ENCODE peak calls at places on chromosomes 13 and 19, in eight cellular contexts. One of them, this sample, is unnamed.

GRCh38 chr19:42276821-42277220 is 7.8 kb downstream of the CIC start:
- DNase-seq in activated T-helper 1 cell treated with Interleukin-2 at 50 U/mL for 16 hours: no peak
- DNase-seq in substantia nigra: no peak
- DNase-seq in stimulated activated CD4-positive, alpha-beta T cell treated with anti-CD3 and anti-CD28 coated beads, Interleukin-1b, Interleukin-23, amount 100 ng/mL, for 24 hours: no peak
- DNase-seq in uterus: no peak
- DNase-seq in omental fat pad: no peak
- DNase-seq in astrocyte: no peak
- DNase-seq in cardiac fibroblast: no peak
- DNase-seq in this sample: no peak

GRCh38 chr19:38657633-38658222 is 10.3 kb downstream of the ACTN4 start:
- DNase-seq in activated T-helper 1 cell treated with Interleukin-2 at 50 U/mL for 16 hours: no peak
- DNase-seq in stimulated activated CD4-positive, alpha-beta T cell treated with anti-CD3 and anti-CD28 coated beads, Interleukin-1b, Interleukin-23, amount 100 ng/mL, for 24 hours: no peak
- DNase-seq in cardiac fibroblast: peak; percentile 68
- DNase-seq in omental fat pad: no peak
- DNase-seq in substantia nigra: no peak
- DNase-seq in astrocyte: peak; percentile 95
- DNase-seq in uterus: no peak
- DNase-seq in this sample: no peak

GRCh38 chr19:58182577-58182988 is 278 bp upstream of the ZNF274 start:
- DNase-seq in astrocyte: no peak
- DNase-seq in stimulated activated CD4-positive, alpha-beta T cell treated with anti-CD3 and anti-CD28 coated beads, Interleukin-1b, Interleukin-23, amount 100 ng/mL, for 24 hours: peak; percentile 78
- DNase-seq in substantia nigra: no peak
- DNase-seq in omental fat pad: no peak
- DNase-seq in cardiac fibroblast: no peak
- DNase-seq in uterus: no peak
- DNase-seq in activated T-helper 1 cell treated with Interleukin-2 at 50 U/mL for 16 hours: peak; percentile 69
- DNase-seq in this sample: no peak

GRCh38 chr13:48843630-48844380 is 131.9 kb upstream of the FNDC3A start:
- DNase-seq in substantia nigra: no peak
- DNase-seq in uterus: no peak
- DNase-seq in omental fat pad: no peak
- DNase-seq in astrocyte: no peak
- DNase-seq in cardiac fibroblast: no peak
- DNase-seq in stimulated activated CD4-positive, alpha-beta T cell treated with anti-CD3 and anti-CD28 coated beads, Interleukin-1b, Interleukin-23, amount 100 ng/mL, for 24 hours: no peak
- DNase-seq in activated T-helper 1 cell treated with Interleukin-2 at 50 U/mL for 16 hours: no peak
- DNase-seq in this sample: no peak

GRCh38 chr19:6738726-6739389 is 622 bp upstream of the TRIP10 start:
- DNase-seq in stimulated activated CD4-positive, alpha-beta T cell treated with anti-CD3 and anti-CD28 coated beads, Interleukin-1b, Interleukin-23, amount 100 ng/mL, for 24 hours: peak; percentile 21
- DNase-seq in cardiac fibroblast: peak; percentile 44
- DNase-seq in activated T-helper 1 cell treated with Interleukin-2 at 50 U/mL for 16 hours: peak; percentile 10
- DNase-seq in uterus: peak; percentile 64
- DNase-seq in astrocyte: peak; percentile 10
- DNase-seq in omental fat pad: no peak
- DNase-seq in substantia nigra: no peak
- DNase-seq in this sample: peak; percentile 22

GRCh38 chr13:35826626-35827254 is 304.4 kb downstream of the DCLK1 start:
- DNase-seq in cardiac fibroblast: no peak
- DNase-seq in stimulated activated CD4-positive, alpha-beta T cell treated with anti-CD3 and anti-CD28 coated beads, Interleukin-1b, Interleukin-23, amount 100 ng/mL, for 24 hours: no peak
- DNase-seq in substantia nigra: no peak
- DNase-seq in activated T-helper 1 cell treated with Interleukin-2 at 50 U/mL for 16 hours: no peak
- DNase-seq in omental fat pad: no peak
- DNase-seq in uterus: no peak
- DNase-seq in astrocyte: no peak
- DNase-seq in this sample: no peak

GRCh38 chr13:43156916-43157315 is 133.5 kb downstream of the DNAJC15 start:
- DNase-seq in substantia nigra: no peak
- DNase-seq in cardiac fibroblast: peak; percentile 23
- DNase-seq in omental fat pad: no peak
- DNase-seq in stimulated activated CD4-positive, alpha-beta T cell treated with anti-CD3 and anti-CD28 coated beads, Interleukin-1b, Interleukin-23, amount 100 ng/mL, for 24 hours: no peak
- DNase-seq in activated T-helper 1 cell treated with Interleukin-2 at 50 U/mL for 16 hours: no peak
- DNase-seq in astrocyte: peak; percentile 85
- DNase-seq in uterus: no peak
- DNase-seq in this sample: no peak

GRCh38 chr13:83350569-83350968 is 531.7 kb downstream of the SLITRK1 start:
- DNase-seq in uterus: no peak
- DNase-seq in astrocyte: peak; percentile 34
- DNase-seq in substantia nigra: no peak
- DNase-seq in cardiac fibroblast: peak; percentile 5
- DNase-seq in omental fat pad: no peak
- DNase-seq in activated T-helper 1 cell treated with Interleukin-2 at 50 U/mL for 16 hours: no peak
- DNase-seq in stimulated activated CD4-positive, alpha-beta T cell treated with anti-CD3 and anti-CD28 coated beads, Interleukin-1b, Interleukin-23, amount 100 ng/mL, for 24 hours: no peak
- DNase-seq in this sample: no peak

GRCh38 chr13:102311433-102311796 is 90.4 kb downstream of the FGF14 start:
- DNase-seq in omental fat pad: no peak
- DNase-seq in cardiac fibroblast: no peak
- DNase-seq in substantia nigra: no peak
- DNase-seq in astrocyte: no peak
- DNase-seq in stimulated activated CD4-positive, alpha-beta T cell treated with anti-CD3 and anti-CD28 coated beads, Interleukin-1b, Interleukin-23, amount 100 ng/mL, for 24 hours: no peak
- DNase-seq in uterus: no peak
- DNase-seq in activated T-helper 1 cell treated with Interleukin-2 at 50 U/mL for 16 hours: no peak
- DNase-seq in this sample: no peak

GRCh38 chr19:1268392-1269064 is 604 bp upstream of the CIRBP start:
- DNase-seq in uterus: peak; percentile 54
- DNase-seq in astrocyte: no peak
- DNase-seq in stimulated activated CD4-positive, alpha-beta T cell treated with anti-CD3 and anti-CD28 coated beads, Interleukin-1b, Interleukin-23, amount 100 ng/mL, for 24 hours: no peak
- DNase-seq in activated T-helper 1 cell treated with Interleukin-2 at 50 U/mL for 16 hours: no peak
- DNase-seq in cardiac fibroblast: no peak
- DNase-seq in substantia nigra: no peak
- DNase-seq in omental fat pad: no peak
- DNase-seq in this sample: no peak

GRCh38 chr13:93496985-93497673 is 270.5 kb downstream of the GPC6 start:
- DNase-seq in uterus: no peak
- DNase-seq in omental fat pad: no peak
- DNase-seq in activated T-helper 1 cell treated with Interleukin-2 at 50 U/mL for 16 hours: no peak
- DNase-seq in substantia nigra: no peak
- DNase-seq in stimulated activated CD4-positive, alpha-beta T cell treated with anti-CD3 and anti-CD28 coated beads, Interleukin-1b, Interleukin-23, amount 100 ng/mL, for 24 hours: no peak
- DNase-seq in astrocyte: no peak
- DNase-seq in cardiac fibroblast: peak; percentile 26
- DNase-seq in this sample: no peak

GRCh38 chr13:99980201-99981114 is 1.1 kb upstream of the ZIC2 start:
- DNase-seq in omental fat pad: no peak
- DNase-seq in stimulated activated CD4-positive, alpha-beta T cell treated with anti-CD3 and anti-CD28 coated beads, Interleukin-1b, Interleukin-23, amount 100 ng/mL, for 24 hours: no peak
- DNase-seq in activated T-helper 1 cell treated with Interleukin-2 at 50 U/mL for 16 hours: no peak
- DNase-seq in cardiac fibroblast: peak; percentile 66
- DNase-seq in astrocyte: peak; percentile 38
- DNase-seq in uterus: no peak
- DNase-seq in substantia nigra: no peak
- DNase-seq in this sample: peak; percentile 76

GRCh38 chr13:52010890-52011689 is at the start of gene ATP7B:
- DNase-seq in substantia nigra: no peak
- DNase-seq in activated T-helper 1 cell treated with Interleukin-2 at 50 U/mL for 16 hours: no peak
- DNase-seq in uterus: no peak
- DNase-seq in stimulated activated CD4-positive, alpha-beta T cell treated with anti-CD3 and anti-CD28 coated beads, Interleukin-1b, Interleukin-23, amount 100 ng/mL, for 24 hours: peak; percentile 8
- DNase-seq in omental fat pad: no peak
- DNase-seq in astrocyte: no peak
- DNase-seq in cardiac fibroblast: no peak
- DNase-seq in this sample: peak; percentile 43

GRCh38 chr13:95833713-95834112 is 156.8 kb downstream of the DNAJC3 start:
- DNase-seq in omental fat pad: no peak
- DNase-seq in activated T-helper 1 cell treated with Interleukin-2 at 50 U/mL for 16 hours: no peak
- DNase-seq in substantia nigra: no peak
- DNase-seq in cardiac fibroblast: peak; percentile 35
- DNase-seq in stimulated activated CD4-positive, alpha-beta T cell treated with anti-CD3 and anti-CD28 coated beads, Interleukin-1b, Interleukin-23, amount 100 ng/mL, for 24 hours: no peak
- DNase-seq in uterus: no peak
- DNase-seq in astrocyte: peak; percentile 18
- DNase-seq in this sample: no peak

GRCh38 chr13:26914624-26915023 is 154.0 kb upstream of the GPR12 start:
- DNase-seq in astrocyte: peak; percentile 5
- DNase-seq in cardiac fibroblast: peak; percentile 6
- DNase-seq in uterus: no peak
- DNase-seq in activated T-helper 1 cell treated with Interleukin-2 at 50 U/mL for 16 hours: no peak
- DNase-seq in substantia nigra: no peak
- DNase-seq in stimulated activated CD4-positive, alpha-beta T cell treated with anti-CD3 and anti-CD28 coated beads, Interleukin-1b, Interleukin-23, amount 100 ng/mL, for 24 hours: no peak
- DNase-seq in omental fat pad: no peak
- DNase-seq in this sample: no peak

GRCh38 chr19:1057185-1057857 is 9.6 kb upstream of the ARHGAP45 start:
- DNase-seq in substantia nigra: no peak
- DNase-seq in astrocyte: peak; percentile 67
- DNase-seq in activated T-helper 1 cell treated with Interleukin-2 at 50 U/mL for 16 hours: no peak
- DNase-seq in omental fat pad: no peak
- DNase-seq in stimulated activated CD4-positive, alpha-beta T cell treated with anti-CD3 and anti-CD28 coated beads, Interleukin-1b, Interleukin-23, amount 100 ng/mL, for 24 hours: no peak
- DNase-seq in cardiac fibroblast: peak; percentile 73
- DNase-seq in uterus: no peak
- DNase-seq in this sample: no peak

GRCh38 chr13:112724788-112725345 is 35.0 kb downstream of the ATP11A start:
- DNase-seq in substantia nigra: no peak
- DNase-seq in activated T-helper 1 cell treated with Interleukin-2 at 50 U/mL for 16 hours: no peak
- DNase-seq in cardiac fibroblast: no peak
- DNase-seq in uterus: no peak
- DNase-seq in stimulated activated CD4-positive, alpha-beta T cell treated with anti-CD3 and anti-CD28 coated beads, Interleukin-1b, Interleukin-23, amount 100 ng/mL, for 24 hours: no peak
- DNase-seq in omental fat pad: no peak
- DNase-seq in astrocyte: no peak
- DNase-seq in this sample: no peak

GRCh38 chr13:23541221-23541620 is 29.0 kb upstream of the TNFRSF19 start:
- DNase-seq in stimulated activated CD4-positive, alpha-beta T cell treated with anti-CD3 and anti-CD28 coated beads, Interleukin-1b, Interleukin-23, amount 100 ng/mL, for 24 hours: no peak
- DNase-seq in astrocyte: no peak
- DNase-seq in activated T-helper 1 cell treated with Interleukin-2 at 50 U/mL for 16 hours: no peak
- DNase-seq in cardiac fibroblast: no peak
- DNase-seq in omental fat pad: no peak
- DNase-seq in substantia nigra: no peak
- DNase-seq in uterus: no peak
- DNase-seq in this sample: no peak

GRCh38 chr13:31263346-31263745 is 63.6 kb downstream of the B3GLCT start:
- DNase-seq in stimulated activated CD4-positive, alpha-beta T cell treated with anti-CD3 and anti-CD28 coated beads, Interleukin-1b, Interleukin-23, amount 100 ng/mL, for 24 hours: no peak
- DNase-seq in activated T-helper 1 cell treated with Interleukin-2 at 50 U/mL for 16 hours: no peak
- DNase-seq in astrocyte: no peak
- DNase-seq in uterus: no peak
- DNase-seq in substantia nigra: no peak
- DNase-seq in cardiac fibroblast: no peak
- DNase-seq in omental fat pad: no peak
- DNase-seq in this sample: no peak

GRCh38 chr13:108322206-108322824 is 52.8 kb downstream of the TNFSF13B start:
- DNase-seq in omental fat pad: no peak
- DNase-seq in activated T-helper 1 cell treated with Interleukin-2 at 50 U/mL for 16 hours: no peak
- DNase-seq in astrocyte: peak; percentile 13
- DNase-seq in substantia nigra: no peak
- DNase-seq in cardiac fibroblast: peak; percentile 60
- DNase-seq in stimulated activated CD4-positive, alpha-beta T cell treated with anti-CD3 and anti-CD28 coated beads, Interleukin-1b, Interleukin-23, amount 100 ng/mL, for 24 hours: no peak
- DNase-seq in uterus: no peak
- DNase-seq in this sample: no peak

GRCh38 chr13:65260938-65261880 is 1968.9 kb downstream of the PCDH9 start:
- DNase-seq in stimulated activated CD4-positive, alpha-beta T cell treated with anti-CD3 and anti-CD28 coated beads, Interleukin-1b, Interleukin-23, amount 100 ng/mL, for 24 hours: no peak
- DNase-seq in omental fat pad: no peak
- DNase-seq in cardiac fibroblast: peak; percentile 5
- DNase-seq in uterus: no peak
- DNase-seq in astrocyte: no peak
- DNase-seq in activated T-helper 1 cell treated with Interleukin-2 at 50 U/mL for 16 hours: no peak
- DNase-seq in substantia nigra: no peak
- DNase-seq in this sample: no peak

GRCh38 chr19:7636317-7636690 is 606 bp upstream of the STXBP2 start:
- DNase-seq in substantia nigra: no peak
- DNase-seq in stimulated activated CD4-positive, alpha-beta T cell treated with anti-CD3 and anti-CD28 coated beads, Interleukin-1b, Interleukin-23, amount 100 ng/mL, for 24 hours: no peak
- DNase-seq in omental fat pad: no peak
- DNase-seq in cardiac fibroblast: no peak
- DNase-seq in astrocyte: no peak
- DNase-seq in activated T-helper 1 cell treated with Interleukin-2 at 50 U/mL for 16 hours: no peak
- DNase-seq in uterus: no peak
- DNase-seq in this sample: no peak

GRCh38 chr13:29548722-29549446 is 46.6 kb downstream of the SLC7A1 start:
- DNase-seq in astrocyte: peak; percentile 95
- DNase-seq in omental fat pad: no peak
- DNase-seq in substantia nigra: no peak
- DNase-seq in activated T-helper 1 cell treated with Interleukin-2 at 50 U/mL for 16 hours: no peak
- DNase-seq in cardiac fibroblast: no peak
- DNase-seq in stimulated activated CD4-positive, alpha-beta T cell treated with anti-CD3 and anti-CD28 coated beads, Interleukin-1b, Interleukin-23, amount 100 ng/mL, for 24 hours: no peak
- DNase-seq in uterus: no peak
- DNase-seq in this sample: no peak

GRCh38 chr13:110015253-110015652 is 228.9 kb upstream of the IRS2 start:
- DNase-seq in astrocyte: peak; percentile 42
- DNase-seq in omental fat pad: no peak
- DNase-seq in activated T-helper 1 cell treated with Interleukin-2 at 50 U/mL for 16 hours: no peak
- DNase-seq in uterus: no peak
- DNase-seq in cardiac fibroblast: no peak
- DNase-seq in stimulated activated CD4-positive, alpha-beta T cell treated with anti-CD3 and anti-CD28 coated beads, Interleukin-1b, Interleukin-23, amount 100 ng/mL, for 24 hours: no peak
- DNase-seq in substantia nigra: no peak
- DNase-seq in this sample: no peak

GRCh38 chr19:22605275-22606211 is 28.6 kb upstream of the ZNF492 start:
- DNase-seq in astrocyte: no peak
- DNase-seq in substantia nigra: no peak
- DNase-seq in omental fat pad: no peak
- DNase-seq in stimulated activated CD4-positive, alpha-beta T cell treated with anti-CD3 and anti-CD28 coated beads, Interleukin-1b, Interleukin-23, amount 100 ng/mL, for 24 hours: no peak
- DNase-seq in activated T-helper 1 cell treated with Interleukin-2 at 50 U/mL for 16 hours: no peak
- DNase-seq in cardiac fibroblast: no peak
- DNase-seq in uterus: no peak
- DNase-seq in this sample: no peak

GRCh38 chr19:4844348-4845179 is 13.1 kb upstream of the TICAM1 start:
- DNase-seq in uterus: peak; percentile 32
- DNase-seq in cardiac fibroblast: peak; percentile 86
- DNase-seq in activated T-helper 1 cell treated with Interleukin-2 at 50 U/mL for 16 hours: no peak
- DNase-seq in stimulated activated CD4-positive, alpha-beta T cell treated with anti-CD3 and anti-CD28 coated beads, Interleukin-1b, Interleukin-23, amount 100 ng/mL, for 24 hours: no peak
- DNase-seq in substantia nigra: no peak
- DNase-seq in astrocyte: no peak
- DNase-seq in omental fat pad: no peak
- DNase-seq in this sample: no peak

GRCh38 chr13:98996046-98996445 is 18.2 kb upstream of the DOCK9 start:
- DNase-seq in activated T-helper 1 cell treated with Interleukin-2 at 50 U/mL for 16 hours: no peak
- DNase-seq in stimulated activated CD4-positive, alpha-beta T cell treated with anti-CD3 and anti-CD28 coated beads, Interleukin-1b, Interleukin-23, amount 100 ng/mL, for 24 hours: no peak
- DNase-seq in uterus: no peak
- DNase-seq in substantia nigra: no peak
- DNase-seq in omental fat pad: no peak
- DNase-seq in cardiac fibroblast: no peak
- DNase-seq in astrocyte: no peak
- DNase-seq in this sample: no peak

GRCh38 chr13:96662036-96662435 is 332.2 kb downstream of the OXGR1 start:
- DNase-seq in stimulated activated CD4-positive, alpha-beta T cell treated with anti-CD3 and anti-CD28 coated beads, Interleukin-1b, Interleukin-23, amount 100 ng/mL, for 24 hours: no peak
- DNase-seq in cardiac fibroblast: no peak
- DNase-seq in uterus: no peak
- DNase-seq in astrocyte: no peak
- DNase-seq in activated T-helper 1 cell treated with Interleukin-2 at 50 U/mL for 16 hours: no peak
- DNase-seq in substantia nigra: no peak
- DNase-seq in omental fat pad: no peak
- DNase-seq in this sample: no peak

GRCh38 chr13:109881347-109881725 is 95.0 kb upstream of the IRS2 start:
- DNase-seq in substantia nigra: no peak
- DNase-seq in uterus: no peak
- DNase-seq in cardiac fibroblast: no peak
- DNase-seq in astrocyte: no peak
- DNase-seq in activated T-helper 1 cell treated with Interleukin-2 at 50 U/mL for 16 hours: no peak
- DNase-seq in stimulated activated CD4-positive, alpha-beta T cell treated with anti-CD3 and anti-CD28 coated beads, Interleukin-1b, Interleukin-23, amount 100 ng/mL, for 24 hours: no peak
- DNase-seq in omental fat pad: no peak
- DNase-seq in this sample: no peak